ENCODE peak calls at places on chromosomes 16 and 17, in five cellular contexts. D, W, R, E and P are unnamed samples.

GRCh38 chr16:67594956-67595355 is 32.6 kb downstream of the CTCF start:
- DNase-seq in D (no peak), R (no peak), E (peak; percentile 52), W (no peak), P (no peak)

GRCh38 chr17:37698132-37698615 is 46.7 kb downstream of the HNF1B start:
- DNase-seq in D (peak; percentile 38), R (no peak), W (no peak), E (peak; percentile 29), P (no peak)

GRCh38 chr17:34125921-34126320 is 129.2 kb upstream of the CCL2 start:
- DNase-seq in W (no peak), E (no peak), D (no peak), R (no peak), P (no peak)

GRCh38 chr17:57424273-57424672 is 167.9 kb downstream of the MSI2 start:
- DNase-seq in E (no peak), R (no peak), D (no peak), W (no peak), P (no peak)

GRCh38 chr16:88407807-88408206 is 25.0 kb downstream of the ZNF469 start:
- DNase-seq in E (no peak), W (no peak), R (no peak), D (no peak), P (no peak)

GRCh38 chr17:19009970-19010369 is 5.4 kb upstream of the FAM83G start:
- DNase-seq in R (no peak), E (no peak), D (no peak), W (no peak), P (no peak)

GRCh38 chr17:40818343-40818732 is 4.1 kb downstream of the KRT10 start:
- DNase-seq in R (no peak), D (peak; percentile 18), E (no peak), W (no peak), P (no peak)

GRCh38 chr16:69924777-69925191 is 26.4 kb upstream of the CLEC18A start:
- DNase-seq in D (no peak), W (no peak), R (no peak), E (peak; percentile 80), P (no peak)

GRCh38 chr17:10217916-10218315 is 19.5 kb upstream of the GAS7 start:
- DNase-seq in E (no peak), D (peak; percentile 2), W (no peak), R (no peak), P (no peak)

GRCh38 chr17:15247891-15248529 is 17.1 kb downstream of the PMP22 start:
- DNase-seq in D (no peak), E (no peak), W (no peak), R (no peak), P (no peak)

GRCh38 chr17:63082952-63083351 is 116.9 kb downstream of the TANC2 start:
- DNase-seq in E (peak; percentile 47), D (peak; percentile 31), R (no peak), W (no peak), P (no peak)

GRCh38 chr16:51698647-51699046 is 547.6 kb upstream of the SALL1 start:
- DNase-seq in W (no peak), R (no peak), E (no peak), D (no peak), P (no peak)

GRCh38 chr16:69725480-69726312 is 664 bp downstream of the NQO1 start:
- DNase-seq in W (no peak), R (no peak), D (peak; percentile 31), E (no peak), P (no peak)

GRCh38 chr17:69434164-69434579 is 19.7 kb downstream of the MAP2K6 start:
- DNase-seq in R (no peak), D (peak; percentile 23), W (no peak), E (no peak), P (no peak)

GRCh38 chr16:15765880-15766279 is 90.9 kb downstream of the MYH11 start:
- DNase-seq in E (peak; percentile 45), D (peak; percentile 47), W (no peak), R (peak; percentile 24), P (no peak)

GRCh38 chr16:68406458-68407041 is 41.8 kb downstream of the SMPD3 start:
- DNase-seq in R (no peak), W (no peak), D (no peak), E (peak; percentile 19), P (no peak)